ENCODE peak calls at places on chromosomes 7 and 10, in four cellular contexts. V is brain microvascular endothelial cell, D is IMR-90, G is NCI-H2107. Q is an unnamed sample.

GRCh38 chr7:48298779-48299178 is 127.5 kb downstream of the ABCA13 start:
- DNase-seq in G (no peak), V (peak), D (peak), Q (no peak)

GRCh38 chr7:100689230-100690135 is 4.6 kb downstream of the GIGYF1 start:
- DNase-seq in D (no peak), G (no peak), V (no peak), Q (no peak)

GRCh38 chr7:30475580-30475979 is 3.0 kb downstream of the NOD1 start:
- DNase-seq in G (no peak), D (no peak), V (no peak), Q (no peak)

GRCh38 chr7:79622781-79623180 is 169.3 kb upstream of the MAGI2 start:
- DNase-seq in D (no peak), V (no peak), G (no peak), Q (no peak)

GRCh38 chr7:129612112-129613015 is 844 bp downstream of the NRF1 start:
- DNase-seq in G (no peak), V (no peak), D (peak), Q (peak)

GRCh38 chr10:50350366-50350765 is 99.0 kb upstream of the ASAH2 start:
- DNase-seq in G (no peak), D (no peak), V (no peak), Q (no peak)

GRCh38 chr10:92284112-92284704 is 6.7 kb downstream of the CPEB3 start:
- DNase-seq in D (no peak), G (no peak), V (peak), Q (no peak)

GRCh38 chr7:20798081-20798693 is 11.5 kb upstream of the SP8 start:
- DNase-seq in G (peak), V (no peak), D (no peak), Q (peak)

GRCh38 chr7:120444650-120445049 is 171.7 kb downstream of the KCND2 start:
- DNase-seq in D (no peak), V (no peak), G (no peak), Q (no peak)

GRCh38 chr7:20199015-20199737 is 18.0 kb downstream of the MACC1 start:
- DNase-seq in V (peak), D (peak), G (peak), Q (no peak)

GRCh38 chr10:70804424-70804814 is 11.3 kb upstream of the SGPL1 start:
- DNase-seq in D (no peak), V (no peak), G (no peak), Q (no peak)

GRCh38 chr10:127343831-127344230 is 147.4 kb upstream of the INSYN2A start:
- DNase-seq in G (no peak), D (no peak), V (no peak), Q (no peak)

GRCh38 chr10:43867667-43868361 is 219.1 kb upstream of the ZNF32 start:
- DNase-seq in G (no peak), D (peak), V (peak), Q (no peak)

GRCh38 chr7:157358753-157359096 is 21.9 kb downstream of the DNAJB6 start:
- DNase-seq in G (no peak), V (no peak), D (no peak), Q (no peak)

GRCh38 chr10:132137111-132138072 is 49.4 kb upstream of the DPYSL4 start:
- DNase-seq in G (no peak), D (no peak), V (no peak), Q (no peak)

GRCh38 chr10:96714031-96714590 is 6.2 kb downstream of the PIK3AP1 start:
- DNase-seq in D (peak), V (no peak), G (no peak), Q (no peak)

GRCh38 chr7:42883950-42884349 is 27.9 kb downstream of the C7orf25 start:
- DNase-seq in D (peak), V (no peak), G (no peak), Q (no peak)

GRCh38 chr10:49028639-49029038 is 86.7 kb downstream of the VSTM4 start:
- DNase-seq in G (no peak), V (no peak), D (no peak), Q (no peak)

GRCh38 chr10:127908106-127908957 is 1.4 kb downstream of the PTPRE start:
- DNase-seq in V (peak), D (peak), G (no peak), Q (no peak)

GRCh38 chr7:37508063-37508462 is 59.4 kb upstream of the ELMO1 start:
- DNase-seq in V (no peak), D (no peak), G (no peak), Q (no peak)

GRCh38 chr10:127015373-127015772 is 110.1 kb downstream of the DOCK1 start:
- DNase-seq in D (no peak), V (no peak), G (no peak), Q (no peak)

GRCh38 chr10:16242446-16242845 is 194.4 kb upstream of the PTER start:
- DNase-seq in G (no peak), V (no peak), D (no peak), Q (no peak)

GRCh38 chr7:145978769-145979168 is 137.8 kb upstream of the CNTNAP2 start:
- DNase-seq in V (no peak), D (no peak), G (peak), Q (no peak)

GRCh38 chr7:8261711-8262695 is at the start of gene ICA1:
- DNase-seq in D (no peak), V (peak), G (peak), Q (peak)

GRCh38 chr10:96512997-96513685 is 585 bp downstream of the TLL2 start:
- DNase-seq in V (no peak), G (no peak), D (peak), Q (no peak)

GRCh38 chr7:150990416-150991186 is at the start of gene NOS3:
- DNase-seq in G (no peak), V (no peak), D (no peak), Q (no peak)

GRCh38 chr7:132138817-132139216 is 437.5 kb downstream of the PLXNA4 start:
- DNase-seq in V (no peak), D (no peak), G (no peak), Q (peak)

GRCh38 chr7:12518920-12519681 is 51.4 kb upstream of the SCIN start:
- DNase-seq in V (no peak), D (no peak), G (no peak), Q (peak)

GRCh38 chr10:74994714-74995308 is 116.6 kb upstream of the SAMD8 start:
- DNase-seq in G (no peak), D (no peak), V (no peak), Q (no peak)